ENCODE peak calls at places on chromosomes 6 and 20, in seven cellular contexts. K, A, O, R, B, F and D are unnamed samples.

GRCh38 chr20:35953411-35954199 is 697 bp downstream of the SCAND1 start:
- DNase-seq in K (peak; percentile 24), A (peak; percentile 75), O (peak; percentile 24), R (peak; percentile 76), B (peak; percentile 89), F (no peak), D (peak; percentile 82)

GRCh38 chr6:38027685-38028373 is 208.3 kb downstream of the ZFAND3 start:
- DNase-seq in K (no peak), A (no peak), O (no peak), R (no peak), B (no peak), F (no peak), D (no peak)

GRCh38 chr6:137094411-137095008 is 49.7 kb upstream of the IL20RA start:
- DNase-seq in K (peak; percentile 70), A (peak; percentile 63), O (peak; percentile 51), R (peak; percentile 75), B (peak; percentile 72), F (peak; percentile 62), D (peak; percentile 40)

GRCh38 chr6:145865175-145865574 is 50.6 kb upstream of the FBXO30 start:
- DNase-seq in K (no peak), A (no peak), O (no peak), R (no peak), B (no peak), F (no peak), D (no peak)

GRCh38 chr6:106446983-106447382 is 86.5 kb downstream of the CRYBG1 start:
- DNase-seq in K (no peak), A (no peak), O (no peak), R (no peak), B (no peak), F (no peak), D (no peak)

GRCh38 chr6:158413814-158414563 is 101.7 kb downstream of the TULP4 start:
- DNase-seq in K (no peak), A (no peak), O (no peak), R (no peak), B (no peak), F (no peak), D (no peak)

GRCh38 chr20:57713505-57713903 is 3.7 kb upstream of the PMEPA1 start:
- DNase-seq in K (no peak), A (no peak), O (no peak), R (peak; percentile 83), B (no peak), F (no peak), D (no peak)

GRCh38 chr6:154500769-154501171 is 9.7 kb downstream of the CNKSR3 start:
- DNase-seq in K (no peak), A (no peak), O (no peak), R (peak; percentile 45), B (no peak), F (peak; percentile 88), D (no peak)

GRCh38 chr6:75207211-75207984 is 1.5 kb upstream of the COL12A1 start:
- DNase-seq in K (peak; percentile 54), A (peak; percentile 28), O (no peak), R (peak; percentile 73), B (no peak), F (no peak), D (no peak)

GRCh38 chr6:6315660-6316059 is 4.8 kb downstream of the F13A1 start:
- DNase-seq in K (peak; percentile 2), A (peak; percentile 54), O (peak; percentile 37), R (peak; percentile 58), B (peak; percentile 64), F (peak; percentile 40), D (peak; percentile 12)

GRCh38 chr20:43844778-43845614 is 69.7 kb upstream of the TOX2 start:
- DNase-seq in K (peak; percentile 94), A (no peak), O (no peak), R (peak; percentile 84), B (no peak), F (no peak), D (no peak)

GRCh38 chr6:106383573-106383972 is 23.1 kb downstream of the CRYBG1 start:
- DNase-seq in K (peak; percentile 40), A (no peak), O (no peak), R (peak; percentile 29), B (no peak), F (no peak), D (no peak)